ENCODE peak calls at places on chromosomes 7 and 10, in ten cellular contexts. O, H, R, X, G, F, P, V, Y and W are unnamed samples. For H3K27me3, the result is how much of the 10 kb centered on the place peaks cover.

GRCh38 chr10:6843477-6843876 is 263.4 kb upstream of the PRKCQ start:
- DNase-seq in X (no peak), Y (no peak), O (no peak), V (no peak), R (no peak), H (no peak), F (no peak), P (no peak), G (no peak), W (no peak)

GRCh38 chr10:98269435-98269912 is 1.5 kb upstream of the LOXL4 start:
- DNase-seq in G (peak), F (peak), X (peak), R (peak), V (peak), Y (peak), P (peak), O (peak), H (peak), W (peak)

GRCh38 chr10:85459906-85460305 is 906.7 kb downstream of the GRID1 start:
- DNase-seq in Y (no peak), V (no peak), P (no peak), X (no peak), G (no peak), R (no peak), O (no peak), H (no peak), F (no peak), W (no peak)

GRCh38 chr7:129525225-129525862 is 23.0 kb downstream of the SMKR1 start:
- DNase-seq in H (no peak), O (no peak), V (no peak), P (no peak), F (no peak), G (no peak), X (no peak), Y (no peak), R (no peak), W (no peak)

GRCh38 chr7:109213081-109213480 is 643.4 kb downstream of the DNAJB9 start:
- DNase-seq in F (no peak), P (no peak), G (no peak), O (no peak), R (peak), H (no peak), X (no peak), V (no peak), Y (no peak), W (no peak)

GRCh38 chr10:71643904-71644303 is 75.7 kb downstream of the C10orf105 start:
- DNase-seq in H (no peak), X (no peak), F (no peak), V (no peak), P (no peak), R (no peak), G (no peak), O (no peak), Y (no peak), W (no peak)

GRCh38 chr7:46539892-46540483 is 618.9 kb upstream of the IGFBP3 start:
- DNase-seq in X (no peak), F (no peak), V (no peak), P (no peak), H (no peak), O (peak), Y (no peak), R (no peak), G (peak), W (no peak)

GRCh38 chr7:133778472-133778871 is 348.7 kb upstream of the LRGUK start:
- DNase-seq in V (no peak), H (no peak), G (no peak), P (no peak), O (no peak), Y (no peak), X (no peak), F (no peak), R (no peak), W (no peak)

GRCh38 chr7:17802056-17802455 is 138.2 kb downstream of the SNX13 start:
- DNase-seq in O (no peak), X (peak), P (peak), G (no peak), H (peak), F (no peak), R (no peak), Y (no peak), V (no peak), W (no peak)

GRCh38 chr7:141227454-141227853 is 153.6 kb downstream of the TMEM178B start:
- DNase-seq in P (no peak), R (no peak), X (no peak), O (no peak), H (no peak), V (no peak), Y (peak), G (no peak), F (no peak), W (no peak)

GRCh38 chr7:71865169-71865568 is 547.0 kb downstream of the CALN1 start:
- DNase-seq in F (no peak), O (no peak), X (no peak), R (no peak), H (no peak), G (no peak), V (no peak), P (no peak), Y (no peak), W (no peak)

GRCh38 chr7:80729586-80730320 is 91.3 kb downstream of the CD36 start:
- DNase-seq in X (peak), P (peak), H (peak), G (no peak), Y (no peak), F (no peak), R (no peak), V (no peak), O (no peak), W (peak)

GRCh38 chr10:86958109-86958830 is at the start of gene SNCG:
- DNase-seq in H (no peak), Y (no peak), V (no peak), P (peak), O (peak), G (no peak), X (no peak), F (no peak), R (no peak), W (no peak)

GRCh38 chr10:11595395-11595692 is 16.1 kb downstream of the USP6NL start:
- DNase-seq in V (no peak), O (no peak), R (no peak), F (peak), X (peak), P (peak), Y (no peak), G (no peak), H (peak), W (peak)

GRCh38 chr7:133040178-133040577 is 41.7 kb downstream of the CHCHD3 start:
- DNase-seq in P (no peak), F (no peak), O (no peak), H (no peak), G (peak), X (no peak), Y (no peak), R (no peak), V (no peak), W (no peak)

GRCh38 chr10:788796-789748 is 99.6 kb upstream of the DIP2C start:
- DNase-seq in P (peak), Y (peak), H (peak), F (peak), V (no peak), O (peak), R (peak), G (no peak), X (peak), W (peak)

GRCh38 chr10:86685416-86685815 is 17.1 kb downstream of the LDB3 start:
- DNase-seq in F (no peak), Y (no peak), R (no peak), X (no peak), V (no peak), P (no peak), G (no peak), H (no peak), O (no peak), W (no peak)

GRCh38 chr7:130180571-130180971 is 24.6 kb downstream of the TMEM209 start:
- DNase-seq in G (no peak), X (no peak), Y (no peak), R (no peak), P (peak), O (no peak), V (no peak), H (peak), F (peak), W (no peak)

GRCh38 chr10:72079356-72079755 is 9.0 kb downstream of the SPOCK2 start:
- DNase-seq in H (no peak), Y (no peak), X (no peak), O (no peak), V (no peak), P (no peak), G (no peak), R (peak), F (no peak), W (no peak)

GRCh38 chr10:97371696-97372095 is 29.4 kb downstream of the RRP12 start:
- DNase-seq in X (no peak), G (no peak), F (no peak), V (no peak), P (no peak), H (no peak), R (no peak), Y (no peak), O (no peak), W (no peak)

GRCh38 chr7:20216637-20217036 is 547 bp downstream of the MACC1 start:
- DNase-seq in F (no peak), V (no peak), G (no peak), H (no peak), P (no peak), O (no peak), R (no peak), X (no peak), Y (no peak), W (no peak)

GRCh38 chr7:82339958-82340357 is 103.6 kb downstream of the CACNA2D1 start:
- DNase-seq in R (no peak), F (no peak), G (no peak), O (no peak), X (no peak), V (no peak), Y (no peak), P (peak), H (no peak), W (no peak)

GRCh38 chr10:46270086-46270811 is 16.5 kb upstream of the ANTXRL start:
- DNase-seq in Y (no peak), X (no peak), G (no peak), H (no peak), P (no peak), R (no peak), V (no peak), O (no peak), F (no peak), W (no peak)

GRCh38 chr10:63829020-63829419 is 307.8 kb downstream of the REEP3 start:
- DNase-seq in Y (no peak), V (no peak), G (no peak), F (no peak), R (no peak), H (no peak), O (no peak), X (no peak), P (no peak), W (peak)

GRCh38 chr7:3995187-3995586 is 686.9 kb upstream of the FOXK1 start:
- DNase-seq in F (no peak), H (no peak), R (peak), O (peak), G (peak), X (no peak), P (no peak), Y (peak), V (no peak), W (no peak)

GRCh38 chr10:15588635-15589081 is 131.1 kb downstream of the ITGA8 start:
- DNase-seq in H (no peak), P (peak), V (no peak), O (no peak), Y (no peak), F (no peak), X (no peak), G (no peak), R (no peak), W (peak)

GRCh38 chr10:86956841-86957448 is 470 bp downstream of the MMRN2 start:
- DNase-seq in Y (no peak), G (no peak), V (no peak), R (no peak), P (no peak), X (no peak), H (no peak), O (peak), F (no peak), W (no peak)

GRCh38 chr10:76388321-76388720 is 956.9 kb downstream of the LRMDA start:
- DNase-seq in X (no peak), P (peak), F (peak), H (peak), G (no peak), O (no peak), R (no peak), Y (no peak), V (no peak), W (peak)

GRCh38 chr10:72615985-72616384 is 9.9 kb downstream of the MICU1 start:
- DNase-seq in G (no peak), V (no peak), Y (no peak), X (no peak), F (no peak), P (peak), H (no peak), R (no peak), O (no peak), W (no peak)

GRCh38 chr7:71735961-71736556 is 604.1 kb downstream of the GALNT17 start:
- DNase-seq in F (peak), R (peak), G (peak), X (peak), Y (peak), V (no peak), H (peak), O (peak), P (peak), W (peak)

GRCh38 chr7:98400538-98401427 is at the start of gene BAIAP2L1:
- DNase-seq in O (peak), Y (peak), P (peak), F (peak), R (peak), H (peak), V (peak), G (peak), X (peak), W (peak)

GRCh38 chr10:93083743-93084539 is 10.2 kb downstream of the CYP26A1 start:
- DNase-seq in Y (no peak), R (no peak), X (no peak), V (no peak), O (no peak), F (no peak), G (no peak), H (no peak), P (no peak), W (no peak)

GRCh38 chr10:42983595-42983990 is 93.3 kb upstream of the RET start:
- DNase-seq in P (no peak), G (no peak), H (no peak), O (no peak), R (no peak), X (no peak), Y (no peak), V (no peak), F (no peak), W (no peak)

GRCh38 chr7:26493737-26494423 is 202.2 kb downstream of the SNX10 start:
- DNase-seq in O (no peak), P (no peak), F (no peak), V (no peak), Y (no peak), X (no peak), G (no peak), H (no peak), R (no peak), W (no peak)

GRCh38 chr7:20327047-20327446 is 3.7 kb upstream of the ITGB8 start:
- DNase-seq in X (peak), F (peak), Y (no peak), V (no peak), G (no peak), P (peak), H (peak), O (no peak), R (no peak), W (peak)

GRCh38 chr7:2018786-2019692 is 213.7 kb downstream of the MAD1L1 start:
- DNase-seq in Y (no peak), X (peak), V (no peak), R (no peak), O (no peak), H (peak), F (peak), G (no peak), P (peak), W (peak)

GRCh38 chr7:150716939-150717338 is 526 bp downstream of the GIMAP1 start:
- DNase-seq in O (no peak), F (no peak), G (no peak), R (no peak), X (no peak), V (no peak), H (no peak), Y (no peak), P (no peak), W (no peak)

GRCh38 chr10:96967847-96968246 is 135.7 kb downstream of the LCOR start:
- DNase-seq in F (peak), V (no peak), H (peak), P (peak), O (no peak), Y (no peak), X (no peak), G (no peak), R (no peak), W (peak)

GRCh38 chr7:125355899-125356298 is 426.3 kb upstream of the POT1 start:
- DNase-seq in F (peak), P (no peak), Y (no peak), X (no peak), H (no peak), R (no peak), V (no peak), O (no peak), G (no peak), W (no peak)

GRCh38 chr7:114133717-114134116 is 214.9 kb upstream of the PPP1R3A start:
- DNase-seq in P (no peak), G (no peak), F (no peak), X (no peak), Y (no peak), V (no peak), R (no peak), H (no peak), O (no peak), W (no peak)

GRCh38 chr10:110861476-110861875 is 10.3 kb upstream of the PDCD4 start:
- DNase-seq in X (no peak), V (no peak), O (no peak), Y (no peak), H (no peak), G (no peak), F (no peak), P (no peak), R (no peak), W (no peak)
- H3K9ac ChIP-seq in X (no peak), V (no peak), O (no peak), Y (no peak), H (no peak), G (no peak), F (no peak), P (no peak), R (no peak), W (no peak)

DNA sequence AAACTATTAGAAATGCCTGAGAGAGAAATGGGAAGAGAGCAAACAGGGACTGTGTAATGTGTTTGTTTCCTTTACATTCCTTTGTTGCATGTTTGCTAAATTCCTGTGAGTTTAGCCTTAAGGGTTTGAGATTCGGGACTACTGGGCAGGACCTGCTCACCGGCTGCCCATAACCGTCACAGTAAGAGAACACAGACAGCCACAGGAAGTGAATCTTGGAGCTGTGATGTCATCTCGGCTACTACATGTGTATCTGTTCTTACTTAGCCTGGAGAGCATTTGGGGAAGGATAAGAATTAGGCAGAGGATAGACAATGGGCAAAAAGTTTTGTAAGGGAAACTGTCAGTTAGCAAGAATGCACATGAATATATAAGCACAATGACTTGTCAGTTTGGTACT is 485.1 kb upstream of the KLF6 start:
- DNase-seq in P (peak), X (peak), F (peak), G (no peak), Y (no peak), V (peak), O (no peak), H (peak), R (no peak), W (peak)
- H3K4me3 ChIP-seq in P (no peak), X (no peak), F (no peak), G (no peak), Y (no peak), V (no peak), O (no peak), H (no peak), R (no peak), W (no peak)

DNA sequence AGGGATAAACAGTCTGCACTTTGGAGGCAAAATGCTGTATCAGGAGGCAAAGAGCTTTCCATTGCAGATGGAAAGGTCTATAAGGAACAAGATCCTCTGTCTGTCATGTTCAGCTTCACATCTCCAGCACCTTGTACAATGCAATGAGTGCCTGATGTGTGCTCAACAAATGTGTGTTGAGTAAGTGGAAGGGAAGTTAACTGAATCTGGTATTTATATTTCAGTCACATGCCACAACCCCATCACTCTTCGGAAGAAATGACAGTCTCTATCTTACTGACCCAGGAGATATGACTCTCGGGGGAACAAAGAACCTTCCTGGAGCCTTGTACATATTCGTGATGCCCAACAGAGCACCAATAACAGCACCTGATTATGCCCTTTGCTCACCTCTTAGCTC is 20.0 kb upstream of the DNAJC1 start:
- DNase-seq in Y (no peak), F (no peak), P (no peak), X (no peak), V (no peak), H (no peak), G (no peak), O (no peak), R (no peak), W (no peak)
- H3K27me3 ChIP-seq in Y (under half), F (under half), P (under half), X (under half), V (under half), H (under half), G (under half), O (under half), R (under half), W (under half)

DNA sequence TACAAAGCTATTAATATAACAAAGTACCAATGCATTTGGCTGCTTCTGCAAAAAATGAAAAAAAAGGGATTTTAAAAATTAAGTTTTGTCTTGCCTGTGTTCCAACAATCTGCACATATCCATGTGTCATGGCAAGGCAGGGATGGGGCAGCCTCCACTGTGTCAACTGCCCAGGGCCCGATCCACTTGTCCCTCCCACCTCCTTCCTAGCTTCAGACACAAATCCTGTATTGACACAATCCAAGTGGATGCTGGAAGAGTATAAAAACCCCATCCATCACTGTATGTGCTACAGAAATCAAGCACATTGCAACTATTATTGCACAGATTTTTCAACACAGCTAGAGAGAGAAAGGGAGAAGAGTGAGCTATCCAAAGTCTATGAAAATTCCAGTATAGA is 106.5 kb downstream of the ELMO1 start:
- DNase-seq in R (no peak), Y (no peak), P (no peak), O (no peak), H (no peak), V (no peak), G (no peak), F (no peak), X (no peak), W (no peak)
- H3K9ac ChIP-seq in R (no peak), Y (no peak), P (no peak), O (no peak), H (no peak), V (no peak), G (no peak), F (no peak), X (no peak), W (no peak)

GRCh38 chr10:13890617-13891541 is 304.1 kb downstream of the PRPF18 start:
- DNase-seq in Y (no peak), P (peak), X (peak), R (peak), V (no peak), F (peak), O (peak), H (peak), G (no peak), W (peak)

GRCh38 chr10:13892871-13893270 is 306.1 kb downstream of the PRPF18 start:
- DNase-seq in Y (no peak), X (no peak), V (no peak), O (no peak), H (no peak), G (no peak), R (no peak), P (no peak), F (no peak), W (no peak)

GRCh38 chr10:13891542-13892431 is 305.0 kb downstream of the PRPF18 start:
- DNase-seq in H (no peak), R (peak), P (peak), V (no peak), Y (no peak), F (no peak), G (no peak), X (no peak), O (peak), W (peak)

GRCh38 chr10:13893926-13894325 is 307.2 kb downstream of the PRPF18 start:
- DNase-seq in R (no peak), V (no peak), P (peak), H (peak), X (no peak), Y (no peak), G (no peak), F (peak), O (peak), W (no peak)

GRCh38 chr10:13890233-13890616 is 303.5 kb downstream of the PRPF18 start:
- DNase-seq in R (no peak), O (no peak), Y (no peak), V (no peak), P (peak), G (no peak), X (no peak), F (peak), H (peak), W (no peak)
- H3K4me3 ChIP-seq in R (peak), O (peak), Y (no peak), V (no peak), P (peak), G (peak), X (peak), F (peak), H (peak), W (peak)